ENCODE peak calls at places on chromosomes 5 and 9, in four cellular contexts. S is HepG2, T is HCT116, U is K562. K is an unnamed sample.

GRCh38 chr9:4743131-4743875 is 2.3 kb upstream of the AK3 start:
- DNase-seq in T (no peak), S (no peak), U (no peak), K (no peak)

GRCh38 chr5:40909723-40910122 is 426 bp downstream of the C7 start:
- DNase-seq in T (no peak), U (no peak), S (peak; percentile 64), K (no peak)

GRCh38 chr5:155293605-155294178 is 280.1 kb downstream of the KIF4B start:
- DNase-seq in T (no peak), U (no peak), S (no peak), K (peak; percentile 75)

GRCh38 chr5:83562817-83563557 is 91.4 kb downstream of the VCAN start:
- DNase-seq in S (peak; percentile 56), U (no peak), T (no peak), K (no peak)

GRCh38 chr5:27020965-27021364 is 17.4 kb downstream of the CDH9 start:
- DNase-seq in T (no peak), U (no peak), S (peak; percentile 2), K (no peak)

GRCh38 chr5:31620071-31620470 is 18.9 kb upstream of the PDZD2 start:
- DNase-seq in S (no peak), T (no peak), U (no peak), K (no peak)

GRCh38 chr5:57338068-57338848 is 144.4 kb downstream of the ACTBL2 start:
- DNase-seq in T (peak; percentile 44), U (peak; percentile 32), S (peak; percentile 71), K (peak; percentile 33)

GRCh38 chr9:80091526-80091925 is 519.8 kb downstream of the TLE4 start:
- DNase-seq in T (no peak), S (no peak), U (no peak), K (no peak)

GRCh38 chr5:149002053-149002452 is 60.8 kb downstream of the SH3TC2 start:
- DNase-seq in S (peak; percentile 94), T (peak; percentile 44), U (no peak), K (no peak)

GRCh38 chr9:120365386-120365785 is 214.6 kb downstream of the CDK5RAP2 start:
- DNase-seq in T (no peak), U (no peak), S (no peak), K (no peak)

GRCh38 chr9:126956929-126957686 is 42.5 kb downstream of the RALGPS1 start:
- DNase-seq in U (peak; percentile 49), T (peak; percentile 35), S (no peak), K (no peak)

GRCh38 chr9:101625871-101626270 is 31.1 kb upstream of the PPP3R2 start:
- DNase-seq in S (no peak), T (no peak), U (no peak), K (no peak)

GRCh38 chr9:98565152-98566135 is 143.3 kb downstream of the GABBR2 start:
- DNase-seq in U (no peak), S (no peak), T (no peak), K (no peak)

GRCh38 chr9:4946937-4947336 is 38.1 kb upstream of the JAK2 start:
- DNase-seq in T (no peak), S (no peak), U (no peak), K (no peak)

GRCh38 chr5:126492939-126493338 is 69.7 kb downstream of the GRAMD2B start:
- DNase-seq in U (no peak), S (peak; percentile 35), T (no peak), K (no peak)

GRCh38 chr5:114418546-114419388 is 56.9 kb downstream of the KCNN2 start:
- DNase-seq in S (no peak), U (no peak), T (no peak), K (no peak)

GRCh38 chr9:7336356-7337075 is 463.1 kb downstream of the DMAC1 start:
- DNase-seq in S (no peak), U (no peak), T (no peak), K (no peak)

GRCh38 chr5:93395891-93396465 is 185.0 kb downstream of the NR2F1-AS1 start:
- DNase-seq in T (no peak), U (no peak), S (no peak), K (no peak)

GRCh38 chr9:137445930-137446431 is 4.8 kb upstream of the ENTPD8 start:
- DNase-seq in U (no peak), S (no peak), T (no peak), K (no peak)

GRCh38 chr5:3931976-3932375 is 336.3 kb downstream of the IRX1 start:
- DNase-seq in T (no peak), U (no peak), S (no peak), K (no peak)

GRCh38 chr9:131275332-131276106 is 791 bp downstream of the FAM78A start:
- DNase-seq in U (peak; percentile 84), T (no peak), S (peak; percentile 48), K (no peak)

GRCh38 chr5:138752341-138752950 is 779 bp upstream of the CTNNA1 start:
- DNase-seq in U (peak; percentile 64), S (peak; percentile 39), T (peak; percentile 34), K (no peak)

GRCh38 chr9:105150991-105151685 is 93.3 kb upstream of the SLC44A1 start:
- DNase-seq in S (no peak), T (no peak), U (no peak), K (no peak)

GRCh38 chr5:1542011-1542410 is 18.3 kb upstream of the LPCAT1 start:
- DNase-seq in S (no peak), U (no peak), T (no peak), K (no peak)

GRCh38 chr5:1417586-1418225 is 27.5 kb downstream of the SLC6A3 start:
- DNase-seq in U (no peak), S (no peak), T (no peak), K (no peak)

GRCh38 chr5:177025139-177025538 is 2.6 kb downstream of the ZNF346 start:
- DNase-seq in S (no peak), U (no peak), T (no peak), K (no peak)

GRCh38 chr5:172929371-172929838 is 29.8 kb upstream of the RPL26L1 start:
- DNase-seq in T (no peak), U (no peak), S (no peak), K (no peak)

GRCh38 chr5:139855451-139855850 is 59.8 kb downstream of the PSD2 start:
- DNase-seq in S (no peak), U (no peak), T (no peak), K (no peak)

GRCh38 chr9:92324889-92325268 is 271 bp downstream of the NOL8 start:
- DNase-seq in U (peak; percentile 69), S (no peak), T (no peak), K (no peak)

GRCh38 chr5:1437452-1437851 is 7.8 kb downstream of the SLC6A3 start:
- DNase-seq in T (peak; percentile 4), U (peak; percentile 36), S (peak; percentile 41), K (peak; percentile 42)

GRCh38 chr5:139494832-139495231 is 12.3 kb upstream of the STING1 start:
- DNase-seq in T (no peak), U (no peak), S (no peak), K (no peak)

GRCh38 chr5:87127426-87127825 is 140.3 kb upstream of the RASA1 start:
- DNase-seq in U (no peak), T (no peak), S (no peak), K (no peak)

GRCh38 chr9:99192786-99193465 is 28.8 kb downstream of the ALG2 start:
- DNase-seq in S (no peak), U (no peak), T (no peak), K (no peak)

GRCh38 chr5:555058-555623 is 30.9 kb upstream of the SLC9A3 start:
- DNase-seq in S (no peak), U (no peak), T (no peak), K (no peak)

GRCh38 chr5:25090818-25091217 is 446.0 kb upstream of the CDH10 start:
- DNase-seq in S (no peak), U (no peak), T (no peak), K (no peak)

GRCh38 chr9:25117791-25118190 is 560.5 kb downstream of the TUSC1 start:
- DNase-seq in U (no peak), S (no peak), T (no peak), K (no peak)

GRCh38 chr5:76356887-76357286 is 46.2 kb upstream of the IQGAP2 start:
- DNase-seq in T (no peak), S (no peak), U (no peak), K (no peak)

DNA sequence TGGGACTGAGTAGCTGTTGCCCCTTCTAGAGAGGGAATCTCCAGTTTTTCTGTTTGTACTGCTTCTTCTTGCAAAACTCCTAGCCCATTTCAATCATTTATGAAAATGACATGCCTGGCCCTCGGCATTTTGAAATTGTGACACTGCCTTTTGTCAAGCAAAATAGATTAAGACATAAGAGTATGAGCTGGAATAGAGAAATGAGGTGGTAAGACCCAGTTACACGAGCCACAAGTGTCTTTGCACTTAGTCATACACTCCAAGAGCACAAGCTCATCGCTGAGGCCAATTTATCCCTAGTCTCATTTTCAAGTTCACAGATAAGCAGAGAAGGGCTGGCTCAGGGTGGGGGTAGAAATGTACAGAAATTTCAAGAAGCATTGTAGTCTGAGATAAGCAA is 40.6 kb upstream of the MAP1B start:
- DNase-seq in S (no peak), U (no peak), T (peak; percentile 10), K (no peak)
- TF ChIP-seq ELF1 in S (no peak), U (no peak), T (no peak), K (no peak)

GRCh38 chr5:174505621-174506020 is 218.8 kb upstream of the MSX2 start:
- DNase-seq in U (no peak), T (no peak), S (no peak), K (no peak)
- TF ChIP-seq POLR2AphosphoS5 in U (no peak), T (no peak), S (no peak), K (no peak)

GRCh38 chr5:174589599-174589998 is 134.8 kb upstream of the MSX2 start:
- DNase-seq in S (peak; percentile 21), U (peak; percentile 13), T (no peak), K (no peak)
- TF ChIP-seq ELF1 in S (no peak), U (no peak), T (no peak), K (no peak)

DNA sequence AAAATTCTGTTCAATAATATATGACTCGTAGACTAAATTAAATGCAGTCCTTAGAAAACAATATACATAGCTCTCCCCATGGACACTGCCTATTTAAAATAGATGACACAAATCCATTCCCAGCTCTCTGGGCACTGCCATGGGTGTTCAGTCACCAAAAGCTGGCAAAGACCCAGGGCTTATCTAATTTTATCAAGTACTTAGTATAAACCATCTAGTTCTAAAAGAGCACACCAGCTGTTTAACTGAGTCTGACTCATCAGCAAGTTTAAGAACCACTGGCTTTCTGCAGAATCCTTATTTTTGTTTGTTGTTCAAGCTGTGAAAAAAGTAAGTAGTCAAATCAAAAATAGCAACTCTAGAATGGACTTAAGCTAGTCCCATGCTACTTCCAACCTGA is 107.6 kb downstream of the PLPP1 start:
- DNase-seq in U (no peak), T (no peak), S (no peak), K (peak; percentile 22)
- TF ChIP-seq POLR2AphosphoS5 in U (no peak), T (no peak), S (no peak), K (no peak)

DNA sequence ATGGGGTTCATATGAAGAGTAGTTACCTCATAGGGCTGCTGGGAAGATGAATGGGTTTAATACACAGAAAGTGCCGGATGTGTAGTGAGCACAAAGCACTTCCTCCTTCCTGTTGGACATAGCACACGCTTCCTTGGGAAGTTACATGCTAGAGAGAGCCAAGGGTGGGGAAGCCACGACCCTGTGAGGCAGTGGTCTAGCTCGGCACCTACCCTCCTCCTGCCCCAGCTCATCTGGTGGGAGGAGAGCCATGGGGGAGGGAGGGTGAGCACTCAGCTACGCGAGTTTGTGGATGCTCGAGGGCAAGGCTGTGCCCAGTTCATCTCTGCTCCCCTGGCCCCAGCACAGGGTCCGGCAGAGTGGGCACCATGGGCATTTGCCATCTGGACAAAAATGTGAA is 43.6 kb upstream of the NEK6 start:
- DNase-seq in S (no peak), T (no peak), U (no peak), K (no peak)
- TF ChIP-seq ELF1 in S (no peak), T (no peak), U (no peak), K (no peak)

K was measured in SK-N-SH.